ENCODE peak calls at places on chromosomes 6 and 20, in ten cellular contexts. R is cardiac fibroblast, M is fibroblast of pulmonary artery, T is esophagus squamous epithelium, O is HCT116, Y is Calu3, G is Panc1, J is lower lobe of right lung, C is left ventricle myocardium inferior, K is endothelial cell. Q is an unnamed sample.

GRCh38 chr6:158072083-158072721 is 90.5 kb downstream of the SYNJ2 start:
- DNase-seq in R (peak; percentile 85), M (peak; percentile 84), T (no peak), O (no peak), Y (peak; percentile 74), G (no peak), J (peak; percentile 79), C (peak; percentile 68), K (peak; percentile 74), Q (peak; percentile 79)

GRCh38 chr20:44019638-44020335 is 105.1 kb downstream of the TOX2 start:
- DNase-seq in R (peak; percentile 61), M (peak; percentile 40), T (no peak), O (no peak), Y (no peak), G (no peak), J (no peak), C (no peak), K (no peak), Q (no peak)

GRCh38 chr6:158418501-158418900 is 106.2 kb downstream of the TULP4 start:
- DNase-seq in R (peak; percentile 55), M (peak; percentile 71), T (no peak), O (no peak), Y (no peak), G (no peak), J (no peak), C (no peak), K (no peak), Q (no peak)

GRCh38 chr6:131379951-131380350 is 193.1 kb upstream of the ARG1 start:
- DNase-seq in R (peak; percentile 35), M (peak; percentile 38), T (no peak), O (no peak), Y (no peak), G (no peak), J (no peak), C (no peak), K (no peak), Q (no peak)

GRCh38 chr6:36463686-36464085 is 20.9 kb downstream of the KCTD20 start:
- DNase-seq in R (peak; percentile 41), M (peak; percentile 38), T (no peak), O (no peak), Y (no peak), G (no peak), J (no peak), C (no peak), K (no peak), Q (no peak)

GRCh38 chr6:144158133-144158532 is 7.8 kb downstream of the STX11 start:
- DNase-seq in R (peak; percentile 97), M (peak; percentile 93), T (no peak), O (no peak), Y (no peak), G (no peak), J (no peak), C (peak; percentile 47), K (no peak), Q (peak; percentile 54)

GRCh38 chr6:52538252-52538905 is 38.5 kb downstream of the TRAM2 start:
- DNase-seq in R (no peak), M (no peak), T (no peak), O (no peak), Y (no peak), G (no peak), J (no peak), C (no peak), K (no peak), Q (no peak)

GRCh38 chr6:125804264-125804663 is 13.5 kb downstream of the NCOA7 start:
- DNase-seq in R (no peak), M (no peak), T (no peak), O (no peak), Y (no peak), G (no peak), J (no peak), C (no peak), K (no peak), Q (no peak)

GRCh38 chr6:51929934-51930574 is 157.4 kb downstream of the PKHD1 start:
- DNase-seq in R (no peak), M (no peak), T (no peak), O (no peak), Y (no peak), G (no peak), J (no peak), C (no peak), K (no peak), Q (no peak)

GRCh38 chr20:62550087-62550565 is 74.3 kb upstream of the GATA5 start:
- DNase-seq in R (no peak), M (no peak), T (no peak), O (no peak), Y (no peak), G (no peak), J (no peak), C (peak; percentile 87), K (no peak), Q (no peak)

GRCh38 chr20:34074101-34074760 is 37.8 kb downstream of the EIF2S2 start:
- DNase-seq in R (no peak), M (no peak), T (no peak), O (no peak), Y (no peak), G (no peak), J (no peak), C (no peak), K (no peak), Q (no peak)

GRCh38 chr20:3798405-3798768 is 2.3 kb downstream of the CDC25B start:
- DNase-seq in R (no peak), M (no peak), T (no peak), O (no peak), Y (no peak), G (no peak), J (peak; percentile 44), C (no peak), K (no peak), Q (no peak)

GRCh38 chr6:38024908-38025307 is 205.4 kb downstream of the ZFAND3 start:
- DNase-seq in R (no peak), M (peak; percentile 6), T (no peak), O (no peak), Y (no peak), G (no peak), J (no peak), C (no peak), K (no peak), Q (no peak)

DNA sequence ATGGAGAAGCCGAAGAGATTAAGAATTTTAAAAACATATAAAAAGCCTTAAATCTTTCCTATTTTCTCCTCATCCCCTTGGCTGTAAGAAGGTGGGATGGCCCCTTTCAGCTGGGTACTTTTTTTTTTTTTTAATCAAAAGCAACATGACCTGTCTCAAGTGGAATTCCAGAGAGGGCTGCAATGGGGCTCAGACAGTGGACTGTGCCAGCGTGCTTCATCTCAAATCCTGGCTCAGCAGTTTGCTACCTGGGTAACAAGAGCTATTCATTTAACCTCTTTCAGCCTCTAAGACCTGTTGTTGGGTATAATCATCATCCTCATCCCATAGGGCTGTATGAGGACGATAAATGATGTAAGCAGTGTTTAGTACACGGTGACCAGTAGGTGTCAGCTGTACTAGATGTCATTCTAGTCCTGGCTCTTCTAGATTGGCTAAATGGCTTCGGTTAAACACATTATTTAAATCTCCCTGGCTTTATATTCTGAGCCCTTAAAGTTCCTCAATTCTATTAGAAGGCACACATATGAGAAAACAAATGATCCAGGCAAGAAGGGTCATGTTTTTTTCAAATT is 6.9 kb upstream of the PPP1R3G start:
- DNase-seq in R (peak; percentile 10), M (no peak), T (no peak), O (peak; percentile 34), Y (no peak), G (no peak), J (no peak), C (no peak), K (no peak), Q (no peak)
- TF ChIP-seq CTCF in R (peak; percentile 4), M (peak; percentile 11), T (peak; percentile 35), O (peak; percentile 40), Y (no peak), G (no peak), J (no peak), C (peak; percentile 54), K (no peak), Q (no peak)

GRCh38 chr20:50928469-50928868 is 2.8 kb downstream of the ADNP start:
- DNase-seq in R (no peak), M (no peak), T (no peak), O (no peak), Y (no peak), G (no peak), J (no peak), C (no peak), K (no peak), Q (no peak)
- TF ChIP-seq CTCF in R (peak; percentile 16), M (no peak), T (peak; percentile 28), O (peak; percentile 21), Y (no peak), G (no peak), J (no peak), C (peak; percentile 8), K (peak; percentile 22), Q (peak; percentile 26)

GRCh38 chr6:42419490-42420280 is 32.0 kb downstream of the TRERF1 start:
- DNase-seq in R (no peak), M (no peak), T (no peak), O (no peak), Y (no peak), G (no peak), J (no peak), C (no peak), K (no peak), Q (no peak)
- TF ChIP-seq CTCF in R (no peak), M (no peak), T (no peak), O (peak; percentile 18), Y (no peak), G (no peak), J (no peak), C (no peak), K (no peak), Q (no peak)

GRCh38 chr6:161921602-161922400 is 647.9 kb upstream of the AGPAT4 start:
- DNase-seq in R (no peak), M (no peak), T (no peak), O (no peak), Y (no peak), G (no peak), J (no peak), C (no peak), K (no peak), Q (no peak)

GRCh38 chr6:161919711-161920110 is 645.9 kb upstream of the AGPAT4 start:
- DNase-seq in R (no peak), M (no peak), T (no peak), O (no peak), Y (no peak), G (no peak), J (no peak), C (no peak), K (no peak), Q (no peak)

GRCh38 chr6:161918608-161919205 is 644.8 kb upstream of the AGPAT4 start:
- DNase-seq in R (no peak), M (no peak), T (no peak), O (no peak), Y (no peak), G (no peak), J (no peak), C (no peak), K (no peak), Q (no peak)

GRCh38 chr6:161924516-161925116 is 650.8 kb upstream of the AGPAT4 start:
- DNase-seq in R (no peak), M (no peak), T (no peak), O (no peak), Y (peak; percentile 31), G (no peak), J (no peak), C (no peak), K (no peak), Q (no peak)

DNA sequence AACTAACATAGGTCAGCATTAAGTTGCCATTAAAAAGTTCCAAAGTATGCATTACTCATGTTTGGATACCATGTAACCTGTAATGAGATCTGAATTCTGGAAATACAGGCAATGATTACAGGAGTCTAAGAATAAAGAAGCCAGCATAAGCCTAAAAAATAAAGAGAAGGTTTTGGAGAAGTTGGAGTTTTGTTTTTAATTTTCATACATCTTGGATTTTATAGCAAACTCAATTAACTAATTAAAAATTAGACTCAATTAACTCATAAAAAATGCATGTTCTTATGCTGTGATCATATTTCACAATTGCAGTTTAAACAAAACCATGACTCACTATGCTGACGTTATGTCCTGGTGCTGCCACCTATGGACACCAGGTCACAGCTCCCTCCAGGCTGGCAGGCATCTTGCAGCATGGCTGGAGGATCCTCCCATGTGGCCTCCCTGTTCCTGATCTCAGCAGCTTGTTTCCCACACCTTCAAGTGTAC is 648.8 kb upstream of the AGPAT4 start:
- DNase-seq in R (peak; percentile 42), M (peak; percentile 47), T (no peak), O (peak; percentile 75), Y (peak; percentile 79), G (peak; percentile 71), J (no peak), C (peak; percentile 20), K (peak; percentile 59), Q (no peak)
- TF ChIP-seq CTCF in R (no peak), M (peak; percentile 27), T (peak; percentile 61), O (peak; percentile 54), Y (peak; percentile 36), G (peak; percentile 72), J (peak; percentile 28), C (peak; percentile 57), K (peak; percentile 20), Q (no peak)

Q was measured in mesothelial cell of epicardium.